ENCODE peak calls at places on chromosomes 6 and 20, in six cellular contexts. E is H1, I is upper lobe of left lung, D is sigmoid colon, R is stomach, Z is GM12878. S is an unnamed sample.

GRCh38 chr6:127855542-127856159 is 45.2 kb downstream of the THEMIS start:
- DNase-seq in E (no peak), I (no peak), D (no peak), R (no peak), Z (no peak), S (no peak)

GRCh38 chr20:1629321-1629720 is 9.5 kb upstream of the SIRPB1 start:
- DNase-seq in E (no peak), I (no peak), D (no peak), R (no peak), Z (no peak), S (no peak)

GRCh38 chr6:38687549-38687948 is 15.4 kb downstream of the GLO1 start:
- DNase-seq in E (no peak), I (no peak), D (no peak), R (no peak), Z (no peak), S (no peak)

GRCh38 chr20:815914-816606 is 17.5 kb upstream of the FAM110A start:
- DNase-seq in E (peak), I (no peak), D (no peak), R (peak), Z (no peak), S (peak)

GRCh38 chr6:34284563-34285545 is 36.0 kb upstream of the SMIM29 start:
- DNase-seq in E (no peak), I (no peak), D (peak), R (peak), Z (no peak), S (peak)

GRCh38 chr6:110217255-110217654 is 37.0 kb downstream of the CDC40 start:
- DNase-seq in E (no peak), I (no peak), D (no peak), R (no peak), Z (no peak), S (no peak)

GRCh38 chr6:136550045-136550329 is 235 bp downstream of the MAP7 start:
- DNase-seq in E (no peak), I (no peak), D (no peak), R (no peak), Z (no peak), S (no peak)

GRCh38 chr6:157045831-157046454 is 268.8 kb downstream of the ARID1B start:
- DNase-seq in E (no peak), I (no peak), D (no peak), R (no peak), Z (no peak), S (no peak)

GRCh38 chr6:145483191-145483996 is 251.9 kb downstream of the EPM2A start:
- DNase-seq in E (no peak), I (no peak), D (no peak), R (no peak), Z (no peak), S (no peak)

GRCh38 chr20:32474717-32474966 is 110.5 kb downstream of the NOL4L start:
- DNase-seq in E (no peak), I (no peak), D (no peak), R (no peak), Z (no peak), S (no peak)

GRCh38 chr20:20864346-20865096 is 152.1 kb upstream of the RALGAPA2 start:
- DNase-seq in E (no peak), I (no peak), D (no peak), R (no peak), Z (no peak), S (no peak)

GRCh38 chr20:50379049-50379990 is 130.9 kb upstream of the PTPN1 start:
- DNase-seq in E (no peak), I (peak), D (peak), R (peak), Z (no peak), S (peak)

GRCh38 chr6:158353851-158354508 is 41.7 kb downstream of the TULP4 start:
- DNase-seq in E (no peak), I (no peak), D (no peak), R (no peak), Z (no peak), S (no peak)

GRCh38 chr6:32819729-32820128 is 2.9 kb upstream of the HLA-DOB start:
- DNase-seq in E (no peak), I (no peak), D (no peak), R (no peak), Z (no peak), S (no peak)

GRCh38 chr20:59144179-59144830 is 19.3 kb upstream of the ZNF831 start:
- DNase-seq in E (no peak), I (no peak), D (no peak), R (no peak), Z (no peak), S (no peak)

GRCh38 chr6:36368921-36369880 is 18.3 kb downstream of the ETV7 start:
- DNase-seq in E (no peak), I (no peak), D (no peak), R (no peak), Z (no peak), S (no peak)

GRCh38 chr6:90383212-90383611 is 86.6 kb upstream of the BACH2 start:
- DNase-seq in E (no peak), I (no peak), D (no peak), R (no peak), Z (no peak), S (no peak)

GRCh38 chr6:3895805-3896204 is 46.6 kb downstream of the FAM50B start:
- DNase-seq in E (no peak), I (no peak), D (no peak), R (no peak), Z (no peak), S (no peak)

GRCh38 chr6:53437557-53438202 is 88.9 kb upstream of the ELOVL5 start:
- DNase-seq in E (no peak), I (no peak), D (no peak), R (no peak), Z (peak), S (no peak)

GRCh38 chr6:106163446-106163965 is 77.4 kb downstream of the PRDM1 start:
- DNase-seq in E (no peak), I (no peak), D (no peak), R (no peak), Z (peak), S (peak)

GRCh38 chr6:36944650-36945049 is 9.9 kb upstream of the PI16 start:
- DNase-seq in E (no peak), I (no peak), D (no peak), R (no peak), Z (no peak), S (no peak)

GRCh38 chr6:36035240-36035639 is 7.6 kb downstream of the MAPK14 start:
- DNase-seq in E (no peak), I (no peak), D (no peak), R (no peak), Z (no peak), S (no peak)

GRCh38 chr6:32627831-32628230 is 9.4 kb upstream of the HLA-DQA1 start:
- DNase-seq in E (no peak), I (no peak), D (no peak), R (peak), Z (peak), S (peak)

GRCh38 chr6:49202923-49203322 is 260.1 kb downstream of the MMUT start:
- DNase-seq in E (no peak), I (no peak), D (no peak), R (no peak), Z (no peak), S (no peak)

GRCh38 chr6:158047120-158047518 is 65.5 kb downstream of the SYNJ2 start:
- DNase-seq in E (no peak), I (no peak), D (no peak), R (no peak), Z (no peak), S (peak)

GRCh38 chr6:47061631-47062300 is 19.6 kb upstream of the ADGRF1 start:
- DNase-seq in E (no peak), I (no peak), D (peak), R (no peak), Z (no peak), S (peak)

GRCh38 chr6:47729019-47729418 is 30.6 kb downstream of the ADGRF4 start:
- DNase-seq in E (no peak), I (no peak), D (no peak), R (no peak), Z (no peak), S (no peak)

GRCh38 chr6:43174263-43175112 is 3.4 kb downstream of the SRF start:
- DNase-seq in E (peak), I (peak), D (peak), R (peak), Z (peak), S (peak)
- TF ChIP-seq CTCF in E (no peak), I (no peak), D (no peak), R (no peak), Z (peak), S (peak)

GRCh38 chr20:6626805-6627204 is 140.7 kb upstream of the BMP2 start:
- DNase-seq in E (peak), I (no peak), D (no peak), R (no peak), Z (no peak), S (no peak)
- TF ChIP-seq EP300 in E (no peak), I (no peak), D (no peak), R (no peak), Z (no peak), S (no peak)

GRCh38 chr20:4375881-4376280 is 345.8 kb upstream of the PRND start:
- DNase-seq in E (no peak), I (no peak), D (no peak), R (no peak), Z (no peak), S (no peak)
- TF ChIP-seq POLR2AphosphoS5 in E (no peak), I (no peak), D (no peak), R (no peak), Z (no peak), S (no peak)

GRCh38 chr6:5325173-5325572 is 63.9 kb downstream of the FARS2 start:
- DNase-seq in E (no peak), I (no peak), D (no peak), R (no peak), Z (no peak), S (no peak)
- TF ChIP-seq CTCF in E (peak), I (no peak), D (no peak), R (no peak), Z (no peak), S (no peak)

GRCh38 chr20:12977634-12978394 is 31.0 kb upstream of the SPTLC3 start:
- DNase-seq in E (no peak), I (no peak), D (no peak), R (no peak), Z (no peak), S (no peak)
- TF ChIP-seq EP300 in E (no peak), I (no peak), D (no peak), R (no peak), Z (no peak), S (no peak)

DNA sequence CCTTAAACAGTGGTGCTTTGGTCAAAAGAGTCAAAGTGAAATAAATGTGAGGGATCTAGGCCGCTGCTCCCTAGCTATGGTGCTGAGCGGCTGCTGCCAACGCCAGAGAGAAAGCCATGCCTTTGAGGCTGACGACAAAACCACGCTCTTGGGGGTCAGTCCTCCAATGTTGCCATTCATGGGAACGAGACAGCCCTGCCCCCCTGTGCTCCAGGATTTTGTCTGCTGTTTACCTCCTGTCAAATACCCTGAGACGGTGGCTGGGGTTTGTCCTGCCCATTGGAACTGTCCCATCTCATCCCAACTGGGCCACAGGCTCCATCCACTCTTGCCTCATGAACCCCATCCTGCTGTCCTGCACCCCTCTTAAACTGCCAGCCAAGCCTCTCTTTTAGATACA is 73.3 kb upstream of the QKI start:
- DNase-seq in E (no peak), I (no peak), D (no peak), R (no peak), Z (no peak), S (no peak)
- TF ChIP-seq POLR2AphosphoS5 in E (no peak), I (no peak), D (no peak), R (no peak), Z (no peak), S (no peak)

GRCh38 chr6:41073968-41074691 is 1.4 kb downstream of the NFYA start:
- DNase-seq in E (no peak), I (no peak), D (no peak), R (no peak), Z (no peak), S (no peak)

GRCh38 chr6:41074692-41075436 is 2.1 kb downstream of the NFYA start:
- DNase-seq in E (no peak), I (no peak), D (no peak), R (no peak), Z (no peak), S (no peak)

GRCh38 chr6:41071923-41072835 is at the start of gene OARD1:
- DNase-seq in E (peak), I (peak), D (peak), R (peak), Z (peak), S (peak)

GRCh38 chr6:41072836-41073202 is at the start of gene NFYA:
- DNase-seq in E (peak), I (peak), D (no peak), R (peak), Z (no peak), S (peak)

GRCh38 chr6:41073203-41073967 is 611 bp downstream of the NFYA start:
- DNase-seq in E (peak), I (peak), D (peak), R (peak), Z (peak), S (peak)
- TF ChIP-seq CTCF in E (peak), I (peak), D (no peak), R (peak), Z (peak), S (peak)

GRCh38 chr20:46587986-46588385 is 37.5 kb upstream of the OCSTAMP start:
- DNase-seq in E (no peak), I (peak), D (no peak), R (no peak), Z (no peak), S (no peak)

GRCh38 chr20:46590453-46590852 is 40.0 kb upstream of the OCSTAMP start:
- DNase-seq in E (no peak), I (no peak), D (no peak), R (no peak), Z (no peak), S (no peak)

GRCh38 chr20:46586724-46587123 is 36.3 kb upstream of the OCSTAMP start:
- DNase-seq in E (no peak), I (no peak), D (no peak), R (no peak), Z (no peak), S (no peak)

GRCh38 chr20:46592580-46593362 is 42.3 kb upstream of the OCSTAMP start:
- DNase-seq in E (no peak), I (no peak), D (no peak), R (no peak), Z (no peak), S (no peak)

GRCh38 chr20:46588532-46589509 is 38.4 kb upstream of the OCSTAMP start:
- DNase-seq in E (no peak), I (no peak), D (no peak), R (no peak), Z (no peak), S (no peak)
- TF ChIP-seq EP300 in E (no peak), I (no peak), D (no peak), R (no peak), Z (no peak), S (no peak)

DNA sequence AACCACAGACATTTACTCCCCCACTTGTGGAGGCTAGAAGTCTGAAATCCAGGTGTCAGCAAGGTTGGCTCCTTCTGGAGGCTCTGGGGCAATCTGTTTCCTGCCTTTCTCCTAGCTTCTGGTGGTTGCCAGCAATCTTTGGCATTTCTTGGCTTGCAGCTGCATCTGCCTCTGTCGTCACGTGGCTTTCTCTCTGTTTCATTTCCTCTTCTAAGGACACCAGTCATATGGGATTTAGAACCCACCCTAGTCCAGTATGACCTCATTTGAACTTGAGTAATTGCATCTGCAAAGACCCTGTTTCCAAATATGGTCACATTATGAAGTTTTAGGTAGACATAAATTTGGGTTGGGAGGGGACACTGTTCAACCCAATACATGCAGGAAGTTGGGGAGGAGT is 56.2 kb upstream of the EPB41L1 start:
- DNase-seq in E (no peak), I (no peak), D (no peak), R (peak), Z (peak), S (peak)
- TF ChIP-seq POLR2AphosphoS5 in E (no peak), I (no peak), D (peak), R (peak), Z (no peak), S (peak)

S was measured in transverse colon.